ENCODE peak calls at places on chromosomes 6 and 20, in seven cellular contexts. P is SK-N-SH, W is tibial artery, Z is lower lobe of right lung, Q is Peyer's patch, I is breast epithelium, D is uterus. C is an unnamed sample.

GRCh38 chr6:21462519-21462852 is 131.1 kb upstream of the SOX4 start:
- DNase-seq in P (no peak), W (no peak), Z (no peak), Q (no peak), I (no peak), D (no peak), C (no peak)

GRCh38 chr20:56697476-56697875 is 68.4 kb downstream of the TFAP2C start:
- DNase-seq in P (no peak), W (no peak), Z (no peak), Q (no peak), I (no peak), D (no peak), C (no peak)

GRCh38 chr6:113048741-113049140 is 701.6 kb downstream of the RFPL4B start:
- DNase-seq in P (no peak), W (no peak), Z (no peak), Q (no peak), I (no peak), D (no peak), C (no peak)

GRCh38 chr20:58171796-58172425 is 56.5 kb downstream of the ANKRD60 start:
- DNase-seq in P (no peak), W (no peak), Z (peak; percentile 7), Q (no peak), I (no peak), D (no peak), C (no peak)

GRCh38 chr6:3266170-3266569 is 7.4 kb downstream of the PSMG4 start:
- DNase-seq in P (no peak), W (no peak), Z (no peak), Q (no peak), I (no peak), D (no peak), C (no peak)

GRCh38 chr6:166542580-166542912 is 43.9 kb downstream of the RAMACL start:
- DNase-seq in P (no peak), W (peak; percentile 53), Z (no peak), Q (no peak), I (no peak), D (no peak), C (no peak)

GRCh38 chr20:52494244-52494643 is 302.7 kb upstream of the ZFP64 start:
- DNase-seq in P (no peak), W (no peak), Z (no peak), Q (no peak), I (no peak), D (no peak), C (no peak)

GRCh38 chr20:46544576-46544975 is 5.9 kb downstream of the OCSTAMP start:
- DNase-seq in P (no peak), W (no peak), Z (no peak), Q (no peak), I (no peak), D (no peak), C (no peak)

GRCh38 chr20:38272961-38273360 is 12.4 kb upstream of the KIAA1755 start:
- DNase-seq in P (no peak), W (peak; percentile 62), Z (no peak), Q (peak; percentile 37), I (no peak), D (peak; percentile 38), C (no peak)

GRCh38 chr6:155107432-155108069 is 112.4 kb downstream of the TIAM2 start:
- DNase-seq in P (no peak), W (no peak), Z (no peak), Q (no peak), I (no peak), D (no peak), C (no peak)

GRCh38 chr20:12882832-12883506 is 125.8 kb upstream of the SPTLC3 start:
- DNase-seq in P (no peak), W (no peak), Z (no peak), Q (no peak), I (no peak), D (no peak), C (no peak)

GRCh38 chr6:154962751-154963150 is 32.4 kb upstream of the TIAM2 start:
- DNase-seq in P (no peak), W (peak; percentile 71), Z (no peak), Q (no peak), I (no peak), D (no peak), C (no peak)

GRCh38 chr6:6834356-6835342 is 246.1 kb downstream of the LY86 start:
- DNase-seq in P (no peak), W (no peak), Z (peak; percentile 61), Q (no peak), I (no peak), D (no peak), C (no peak)

GRCh38 chr20:58775371-58775770 is 75.3 kb downstream of the GNAS-AS1 start:
- DNase-seq in P (no peak), W (no peak), Z (no peak), Q (no peak), I (no peak), D (no peak), C (no peak)

GRCh38 chr6:31010393-31011060 is at the start of gene MUC22:
- DNase-seq in P (no peak), W (no peak), Z (no peak), Q (no peak), I (no peak), D (no peak), C (no peak)

GRCh38 chr6:159094444-159095252 is 49.9 kb upstream of the TAGAP start:
- DNase-seq in P (no peak), W (no peak), Z (no peak), Q (peak; percentile 90), I (no peak), D (no peak), C (peak; percentile 64)

GRCh38 chr6:6218246-6219085 is 102.0 kb downstream of the F13A1 start:
- DNase-seq in P (no peak), W (no peak), Z (no peak), Q (no peak), I (no peak), D (peak; percentile 27), C (no peak)

GRCh38 chr6:165488624-165489295 is 174.3 kb downstream of the PDE10A start:
- DNase-seq in P (no peak), W (no peak), Z (no peak), Q (no peak), I (no peak), D (no peak), C (no peak)

GRCh38 chr20:1851396-1851795 is 43.8 kb upstream of the SIRPA start:
- DNase-seq in P (no peak), W (no peak), Z (no peak), Q (no peak), I (no peak), D (no peak), C (no peak)

DNA sequence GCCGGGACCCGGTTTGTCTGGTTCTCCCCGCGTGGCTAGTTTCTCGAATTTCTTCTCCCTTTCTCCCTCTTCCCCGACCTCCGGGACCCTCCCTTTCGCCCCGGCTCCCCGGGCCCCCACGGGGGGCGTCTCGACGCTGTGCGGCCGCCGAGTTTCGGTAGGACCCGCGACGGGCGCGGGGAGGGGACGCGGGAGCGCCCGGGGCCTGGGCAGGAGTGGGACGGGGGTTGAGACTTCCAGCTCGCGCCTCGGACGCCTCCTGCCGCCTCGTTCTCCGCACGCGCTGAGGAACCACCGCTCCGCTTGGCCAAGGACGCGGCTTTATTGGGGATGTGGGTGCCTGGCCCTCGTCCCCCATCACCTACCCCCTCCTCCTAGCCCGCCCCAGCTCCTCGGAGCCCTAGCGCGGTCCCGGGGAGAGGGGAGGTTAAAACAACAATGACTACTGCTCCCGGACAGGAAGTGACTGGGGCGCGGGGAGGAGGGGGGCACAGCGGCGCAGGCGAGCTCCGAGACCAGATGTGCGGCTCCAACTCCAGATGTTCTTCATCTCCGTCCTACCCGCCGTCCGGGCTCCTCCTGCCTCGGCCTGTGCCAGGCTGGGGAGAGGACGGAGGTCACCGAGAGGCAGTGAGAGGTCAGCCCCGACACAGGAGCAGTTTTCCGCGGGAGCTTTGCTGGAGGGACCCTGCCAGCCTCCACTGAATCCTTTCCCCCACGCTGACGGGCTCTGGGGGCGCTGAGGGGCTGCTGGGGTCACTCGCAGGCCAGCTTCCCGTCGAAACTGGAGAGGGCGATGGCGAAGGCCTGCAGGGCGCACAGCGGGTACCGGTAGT is 910 bp upstream of the TEAD3 start:
- DNase-seq in P (peak; percentile 92), W (peak; percentile 81), Z (peak; percentile 77), Q (peak; percentile 77), I (peak; percentile 71), D (peak; percentile 85), C (no peak)
- H3K4me1 ChIP-seq in P (peaks cover 42% of the 10 kb centered on the region), W (peaks cover 33% of the 10 kb centered on the region), Z (peaks cover 43% of the 10 kb centered on the region), Q (no peaks in the 10 kb centered on the region), I (peaks cover 20% of the 10 kb centered on the region), D (peaks cover 16% of the 10 kb centered on the region), C (peaks cover 43% of the 10 kb centered on the region)

DNA sequence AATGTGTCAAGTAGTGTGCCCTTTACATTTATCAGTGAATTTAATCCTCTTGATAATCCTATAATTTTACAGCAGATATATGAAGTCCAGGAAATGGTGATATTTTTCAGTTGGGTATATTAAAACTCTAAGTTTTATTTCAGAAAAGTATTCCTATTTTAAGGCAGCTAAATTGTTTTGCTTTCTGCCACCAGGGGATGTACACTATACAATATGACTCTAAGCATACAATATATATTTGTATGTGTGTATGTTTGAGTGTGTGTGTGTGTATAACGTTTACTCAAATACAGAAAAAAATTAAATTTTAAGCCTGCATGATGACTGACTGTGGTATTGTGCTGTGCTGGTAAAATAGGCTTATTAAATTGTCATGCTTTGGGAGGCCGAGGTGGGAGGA is 102.0 kb upstream of the RUNX2 start:
- DNase-seq in P (no peak), W (no peak), Z (no peak), Q (no peak), I (no peak), D (no peak), C (no peak)
- TF ChIP-seq CTCF in P (peak; percentile 27), W (no peak), Z (no peak), Q (no peak), I (no peak), D (no peak), C (no peak)

GRCh38 chr6:163839296-163839695 is 424.8 kb downstream of the QKI start:
- DNase-seq in P (no peak), W (no peak), Z (no peak), Q (no peak), I (no peak), D (no peak), C (no peak)

GRCh38 chr6:163836916-163837660 is 422.6 kb downstream of the QKI start:
- DNase-seq in P (no peak), W (no peak), Z (no peak), Q (no peak), I (no peak), D (no peak), C (no peak)

GRCh38 chr6:163834226-163834970 is 419.9 kb downstream of the QKI start:
- DNase-seq in P (no peak), W (no peak), Z (no peak), Q (no peak), I (no peak), D (no peak), C (no peak)

GRCh38 chr6:163835772-163836171 is 421.3 kb downstream of the QKI start:
- DNase-seq in P (no peak), W (no peak), Z (no peak), Q (no peak), I (no peak), D (no peak), C (no peak)

GRCh38 chr6:163837681-163838431 is 423.3 kb downstream of the QKI start:
- DNase-seq in P (no peak), W (no peak), Z (no peak), Q (no peak), I (no peak), D (peak; percentile 19), C (no peak)
- H3K4me3 ChIP-seq in P (no peak overlapping the region), W (no peak overlapping the region), Z (no peak overlapping the region), Q (no peak overlapping the region), I (no peak overlapping the region), D (peak overlapping the region; percentile 21), C (peak overlapping the region; percentile 6)

DNA sequence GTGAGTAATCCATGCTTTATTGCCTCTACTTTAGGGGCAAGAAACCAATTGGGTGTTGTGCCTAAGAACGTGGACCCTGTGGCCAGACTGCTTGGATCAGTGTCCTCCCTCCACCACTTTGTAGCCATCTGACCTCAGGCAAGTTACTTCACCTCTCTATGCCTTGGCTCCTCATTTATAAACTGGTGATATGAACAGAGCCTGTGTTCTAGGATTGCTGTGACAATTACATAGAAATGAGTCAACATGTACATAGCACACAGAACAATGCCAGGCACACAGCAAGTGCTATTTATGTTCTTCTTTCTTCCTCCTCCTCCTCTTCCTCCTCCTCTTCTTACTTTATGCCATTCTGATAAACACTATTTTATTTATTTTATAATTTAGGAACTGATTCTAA is 339.4 kb downstream of the CD83 start:
- DNase-seq in P (no peak), W (no peak), Z (no peak), Q (no peak), I (no peak), D (no peak), C (no peak)
- H3K4me1 ChIP-seq in P (no peaks in the 10 kb centered on the region), W (peaks cover 4% of the 10 kb centered on the region), Z (no peaks in the 10 kb centered on the region), Q (peaks cover 5% of the 10 kb centered on the region), I (peaks cover 4% of the 10 kb centered on the region), D (no peaks in the 10 kb centered on the region), C (no peaks in the 10 kb centered on the region)

C was measured in vagina.